ENCODE peak calls at places on chromosomes 2 and 18, in five cellular contexts. J is body of pancreas; O is thoracic aorta; S is CD8-positive, alpha-beta T cell; Q is effector memory CD4-positive, alpha-beta T cell. W is an unnamed sample.

GRCh38 chr2:174218773-174219172 is 29.6 kb downstream of the OLA1 start:
- DNase-seq in J (no peak), O (no peak), S (no peak), Q (no peak), W (no peak)

GRCh38 chr2:212970132-212970531 is 181.3 kb downstream of the IKZF2 start:
- DNase-seq in J (no peak), O (no peak), S (no peak), Q (no peak), W (no peak)

GRCh38 chr2:9249036-9249800 is 42.6 kb downstream of the ASAP2 start:
- DNase-seq in J (no peak), O (no peak), S (no peak), Q (no peak), W (no peak)

GRCh38 chr18:22167091-22167470 is 2.3 kb upstream of the GATA6 start:
- DNase-seq in J (peak; percentile 30), O (no peak), S (no peak), Q (no peak), W (no peak)

GRCh38 chr2:112541315-112542122 is 746 bp upstream of the POLR1B start:
- DNase-seq in J (no peak), O (peak; percentile 29), S (peak; percentile 67), Q (no peak), W (peak; percentile 92)

GRCh38 chr2:120854014-120854620 is 118.4 kb downstream of the GLI2 start:
- DNase-seq in J (no peak), O (no peak), S (no peak), Q (no peak), W (no peak)

GRCh38 chr18:51448949-51449348 is 251.5 kb upstream of the MEX3C start:
- DNase-seq in J (no peak), O (no peak), S (no peak), Q (no peak), W (no peak)

GRCh38 chr2:40072442-40073232 is 293.6 kb upstream of the THUMPD2 start:
- DNase-seq in J (no peak), O (no peak), S (no peak), Q (no peak), W (no peak)

GRCh38 chr2:55133467-55134315 is 83.4 kb upstream of the RTN4 start:
- DNase-seq in J (peak; percentile 69), O (peak; percentile 20), S (peak; percentile 52), Q (peak; percentile 69), W (no peak)

DNA sequence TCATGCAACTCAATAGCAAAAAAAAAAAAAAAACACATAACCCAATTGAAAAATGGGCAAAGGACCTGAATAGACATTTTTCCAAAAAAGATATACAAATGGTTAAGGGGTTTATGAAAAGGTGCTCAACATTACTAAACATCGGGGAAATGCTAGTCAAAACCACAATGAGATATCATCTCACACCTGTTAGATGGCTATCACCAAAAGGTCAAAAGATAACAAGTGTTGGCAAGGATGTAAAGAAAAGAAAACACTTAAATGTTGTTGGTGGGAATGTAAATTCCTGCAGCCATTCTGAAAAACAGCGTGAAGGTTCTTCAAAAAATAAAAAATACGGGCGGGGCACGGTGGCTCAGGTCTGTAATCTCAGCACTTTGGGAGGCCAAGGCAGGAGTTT is 112.4 kb upstream of the CAB39 start:
- DNase-seq in J (no peak), O (no peak), S (no peak), Q (no peak), W (no peak)
- H3K27ac ChIP-seq in J (no peak overlapping the region), O (no peak overlapping the region), S (no peak overlapping the region), Q (no peak overlapping the region), W (no peak overlapping the region)

DNA sequence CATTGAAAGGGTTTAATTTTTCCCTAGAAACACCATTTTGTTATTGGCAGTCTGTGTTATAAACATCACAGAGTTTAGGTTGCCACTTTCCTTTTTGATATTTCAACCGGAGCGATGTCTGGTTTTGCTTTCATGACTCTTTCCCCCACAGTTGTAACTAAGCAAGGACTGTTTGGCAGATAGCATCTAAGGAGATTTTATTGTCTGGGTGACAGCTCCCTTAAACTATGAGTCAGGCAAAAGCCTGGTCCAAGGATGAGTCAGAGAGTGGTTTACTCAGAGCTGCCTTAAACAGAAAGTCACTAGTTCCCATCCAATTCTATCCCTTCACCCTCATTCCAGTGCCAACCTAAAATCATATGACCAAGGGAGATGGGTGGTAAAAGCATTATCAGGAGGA is 341.6 kb upstream of the VWC2L start:
- DNase-seq in J (no peak), O (no peak), S (no peak), Q (no peak), W (no peak)
- H3K27ac ChIP-seq in J (no peak overlapping the region), O (no peak overlapping the region), S (no peak overlapping the region), Q (no peak overlapping the region), W (no peak overlapping the region)

GRCh38 chr2:148528356-148529064 is 116.0 kb upstream of the EPC2 start:
- DNase-seq in J (no peak), O (no peak), S (no peak), Q (no peak), W (no peak)
- H3K27ac ChIP-seq in J (no peak overlapping the region), O (no peak overlapping the region), S (peak overlapping the region; percentile 39), Q (peak overlapping the region; percentile 61), W (no peak overlapping the region)

GRCh38 chr18:70296289-70296688 is 7.4 kb downstream of the SOCS6 start:
- DNase-seq in J (peak; percentile 53), O (no peak), S (no peak), Q (no peak), W (no peak)

GRCh38 chr18:70295192-70295522 is 6.3 kb downstream of the SOCS6 start:
- DNase-seq in J (no peak), O (no peak), S (no peak), Q (no peak), W (no peak)

GRCh38 chr18:70293166-70293565 is 4.3 kb downstream of the SOCS6 start:
- DNase-seq in J (no peak), O (no peak), S (no peak), Q (no peak), W (no peak)

GRCh38 chr18:70295633-70296188 is 6.9 kb downstream of the SOCS6 start:
- DNase-seq in J (no peak), O (no peak), S (no peak), Q (no peak), W (no peak)

DNA sequence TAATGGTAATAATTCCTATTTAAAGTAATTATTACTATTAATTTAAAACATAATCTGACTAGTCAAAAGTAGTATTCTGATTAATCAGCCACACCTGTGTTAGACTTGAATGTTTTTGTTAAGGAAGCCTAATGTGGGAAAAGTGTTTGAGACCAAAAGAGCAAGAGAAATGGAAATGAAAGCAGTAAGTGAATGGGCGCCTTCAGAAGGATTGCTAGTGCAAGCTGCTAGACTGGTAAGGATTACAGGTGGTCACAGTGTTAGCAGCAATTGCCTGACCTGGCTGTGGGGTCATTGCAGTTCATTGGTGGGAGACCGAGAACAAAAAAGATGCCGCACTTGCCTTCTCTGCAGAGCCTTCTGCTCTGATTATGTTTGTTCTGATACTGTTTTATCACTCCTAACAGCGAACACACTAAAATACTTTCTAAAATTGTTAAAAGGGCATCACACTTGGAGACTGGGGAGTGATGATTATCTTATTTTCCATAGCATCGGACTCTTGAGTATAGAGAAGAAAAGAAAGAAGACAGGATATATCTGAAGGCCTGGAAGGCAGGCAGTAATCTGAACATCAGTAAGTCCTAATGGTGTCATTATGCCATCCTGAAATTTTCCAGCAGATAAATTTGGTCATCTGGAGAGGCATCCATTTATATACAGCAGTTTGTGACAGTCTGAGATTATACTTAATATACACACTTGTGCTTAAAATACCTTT is 5.8 kb downstream of the SOCS6 start:
- DNase-seq in J (no peak), O (no peak), S (no peak), Q (no peak), W (no peak)
- H3K27ac ChIP-seq in J (peak overlapping the region; percentile 69), O (no peak overlapping the region), S (no peak overlapping the region), Q (no peak overlapping the region), W (no peak overlapping the region)

GRCh38 chr2:28978606-28979005 is 2.5 kb upstream of the TOGARAM2 start:
- DNase-seq in J (no peak), O (no peak), S (no peak), Q (no peak), W (no peak)

GRCh38 chr2:28975671-28976070 is 5.4 kb upstream of the TOGARAM2 start:
- DNase-seq in J (no peak), O (no peak), S (no peak), Q (no peak), W (no peak)

GRCh38 chr2:28977176-28977875 is 3.8 kb upstream of the TOGARAM2 start:
- DNase-seq in J (no peak), O (no peak), S (no peak), Q (no peak), W (no peak)

GRCh38 chr2:28974252-28974651 is 6.8 kb upstream of the TOGARAM2 start:
- DNase-seq in J (no peak), O (no peak), S (no peak), Q (no peak), W (no peak)

GRCh38 chr2:28976584-28976983 is 4.5 kb upstream of the TOGARAM2 start:
- DNase-seq in J (peak; percentile 68), O (no peak), S (no peak), Q (no peak), W (no peak)
- H3K27ac ChIP-seq in J (peak overlapping the region; percentile 21), O (no peak overlapping the region), S (no peak overlapping the region), Q (no peak overlapping the region), W (no peak overlapping the region)

DNA sequence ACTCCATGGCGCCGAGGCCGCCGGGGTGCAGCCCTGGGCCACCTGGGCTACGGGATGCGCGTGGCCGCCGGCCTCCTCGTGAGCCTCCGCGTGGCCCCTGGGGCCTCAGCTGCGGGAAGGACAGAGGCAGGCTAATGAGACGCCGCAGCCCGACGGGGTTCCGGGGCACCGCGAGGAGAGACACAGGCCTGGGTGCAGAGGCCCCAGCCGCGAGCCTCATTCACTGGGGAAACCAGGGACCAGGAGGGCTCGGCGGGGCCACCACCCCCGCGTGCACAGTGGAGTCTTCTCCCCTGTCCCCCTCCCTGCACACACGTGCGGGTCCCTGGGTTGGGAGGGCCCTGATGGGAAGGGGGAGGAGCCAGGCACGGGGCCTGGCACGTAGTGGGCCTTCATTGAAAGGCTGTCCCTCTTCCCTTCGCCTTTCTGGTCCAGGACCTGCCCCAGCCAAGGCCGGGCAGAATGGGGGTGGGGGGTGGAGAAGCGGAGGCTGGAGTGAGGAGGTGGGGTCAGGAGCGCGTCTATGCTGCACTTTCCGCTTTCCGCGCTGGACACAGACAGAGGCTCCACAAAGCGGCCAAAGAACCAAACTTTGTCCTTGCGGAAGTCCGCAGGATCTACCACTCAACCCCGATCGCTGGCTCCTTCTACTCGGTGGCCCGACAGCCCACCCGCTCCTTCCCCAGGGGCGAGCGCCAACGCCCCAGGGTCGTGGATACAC is 9.1 kb downstream of the ALPP start:
- DNase-seq in J (no peak), O (no peak), S (no peak), Q (no peak), W (no peak)
- H3K27ac ChIP-seq in J (no peak overlapping the region), O (no peak overlapping the region), S (no peak overlapping the region), Q (no peak overlapping the region), W (no peak overlapping the region)